ENCODE peak calls at places on chromosomes 2 and 18, in nine cellular contexts. F, Y, P, Z, K, M, D, R and B are unnamed samples.

GRCh38 chr2:217142649-217143266 is 282.9 kb upstream of the TNP1 start:
- DNase-seq in K (no peak), Z (peak; percentile 56), Y (no peak), F (peak; percentile 62), R (no peak), D (no peak), P (no peak), M (no peak), B (no peak)

GRCh38 chr2:143803936-143804335 is 674.7 kb downstream of the ARHGAP15 start:
- DNase-seq in Y (no peak), F (no peak), P (no peak), D (no peak), M (no peak), K (no peak), Z (no peak), R (no peak), B (no peak)

GRCh38 chr2:12649602-12650400 is 66.9 kb upstream of the TRIB2 start:
- DNase-seq in P (no peak), K (no peak), D (peak; percentile 57), F (no peak), Z (no peak), R (peak; percentile 82), M (no peak), Y (no peak), B (no peak)

GRCh38 chr2:223692227-223692947 is 90.2 kb upstream of the SCG2 start:
- DNase-seq in D (peak; percentile 61), P (no peak), Y (no peak), R (peak; percentile 46), F (peak; percentile 82), Z (peak; percentile 63), M (no peak), K (peak; percentile 16), B (no peak)

GRCh38 chr2:113831156-113831555 is 58.7 kb upstream of the ACTR3 start:
- DNase-seq in K (no peak), Y (no peak), M (no peak), R (no peak), P (no peak), F (no peak), D (peak; percentile 69), Z (no peak), B (no peak)

GRCh38 chr2:234625626-234626253 is 128.9 kb upstream of the ARL4C start:
- DNase-seq in D (no peak), M (no peak), R (no peak), Y (peak; percentile 20), Z (no peak), P (no peak), K (no peak), F (no peak), B (no peak)

GRCh38 chr2:225756198-225756597 is 356.7 kb downstream of the NYAP2 start:
- DNase-seq in F (no peak), Z (no peak), D (no peak), R (no peak), P (no peak), Y (no peak), K (no peak), M (no peak), B (no peak)

GRCh38 chr2:2647156-2647555 is 316.1 kb upstream of the MYT1L start:
- DNase-seq in K (no peak), Z (no peak), R (no peak), F (peak; percentile 1), P (no peak), D (peak; percentile 42), Y (no peak), M (no peak), B (no peak)

GRCh38 chr2:47007221-47007825 is 91.7 kb upstream of the MCFD2 start:
- DNase-seq in R (no peak), M (no peak), Y (no peak), F (no peak), P (no peak), K (no peak), Z (no peak), D (no peak), B (no peak)

GRCh38 chr2:203407496-203407895 is 79.3 kb downstream of the ABI2 start:
- DNase-seq in R (no peak), P (no peak), D (no peak), F (no peak), M (no peak), Y (no peak), K (no peak), Z (no peak), B (no peak)

GRCh38 chr2:65397122-65397521 is 35.3 kb downstream of the SPRED2 start:
- DNase-seq in D (peak; percentile 36), F (no peak), Y (peak; percentile 73), K (no peak), Z (no peak), M (peak; percentile 13), P (no peak), R (no peak), B (no peak)

GRCh38 chr2:198961555-198961954 is 496.2 kb downstream of the SATB2 start:
- DNase-seq in R (no peak), M (no peak), Y (no peak), F (no peak), K (no peak), P (no peak), D (no peak), Z (no peak), B (no peak)

GRCh38 chr18:43073771-43074170 is 41.7 kb downstream of the RIT2 start:
- DNase-seq in Y (no peak), Z (no peak), R (no peak), M (no peak), F (no peak), K (no peak), P (no peak), D (no peak), B (no peak)

GRCh38 chr2:20186078-20186854 is 38.7 kb downstream of the SDC1 start:
- DNase-seq in P (no peak), D (peak; percentile 93), M (no peak), Z (peak; percentile 75), K (no peak), F (no peak), Y (no peak), R (peak; percentile 56), B (peak; percentile 84)

GRCh38 chr2:238717084-238717483 is 130.8 kb upstream of the TWIST2 start:
- DNase-seq in Z (no peak), K (no peak), F (no peak), P (no peak), Y (peak; percentile 12), D (no peak), R (no peak), M (no peak), B (no peak)

GRCh38 chr2:180449171-180449570 is 442.1 kb upstream of the CWC22 start:
- DNase-seq in Z (no peak), R (no peak), F (no peak), P (no peak), M (peak; percentile 6), Y (no peak), D (no peak), K (no peak), B (no peak)

GRCh38 chr2:237995036-237995435 is 28.2 kb downstream of the UBE2F start:
- DNase-seq in M (peak; percentile 18), K (no peak), Y (no peak), F (no peak), Z (no peak), P (no peak), R (no peak), D (no peak), B (no peak)

GRCh38 chr2:30149513-30149912 is 2.7 kb downstream of the YPEL5 start:
- DNase-seq in M (no peak), R (no peak), D (peak; percentile 42), F (peak; percentile 30), P (no peak), Y (peak; percentile 48), K (no peak), Z (no peak), B (no peak)

GRCh38 chr18:6056171-6056932 is 161.0 kb upstream of the TMEM200C start:
- DNase-seq in P (no peak), R (no peak), Y (no peak), M (peak; percentile 31), F (peak; percentile 70), Z (no peak), D (peak; percentile 50), K (no peak), B (no peak)